ENCODE peak calls at places on chromosome 3, in seven cellular contexts. V is dorsolateral prefrontal cortex, O is AG04450, S is spleen, F is stomach, B is GM12865, Y is cardiac fibroblast. Z is an unnamed sample.

GRCh38 chr3:10299679-10300078 is 6.9 kb upstream of the GHRL start:
- DNase-seq in V (no peak), O (no peak), S (no peak), F (no peak), B (peak; percentile 62), Y (no peak), Z (no peak)

GRCh38 chr3:11434017-11434526 is 161.9 kb downstream of the ATG7 start:
- DNase-seq in V (peak; percentile 33), O (peak; percentile 16), S (no peak), F (no peak), B (no peak), Y (peak; percentile 95), Z (peak; percentile 51)

GRCh38 chr3:186021673-186022362 is 84.0 kb upstream of the TRA2B start:
- DNase-seq in V (no peak), O (peak; percentile 85), S (no peak), F (no peak), B (no peak), Y (peak; percentile 92), Z (peak; percentile 89)

GRCh38 chr3:187533797-187534196 is 136.4 kb downstream of the SST start:
- DNase-seq in V (no peak), O (no peak), S (no peak), F (no peak), B (no peak), Y (no peak), Z (no peak)

GRCh38 chr3:37182816-37183215 is 8.4 kb upstream of the LRRFIP2 start:
- DNase-seq in V (no peak), O (no peak), S (no peak), F (no peak), B (no peak), Y (no peak), Z (no peak)

GRCh38 chr3:173826416-173826815 is 428.9 kb downstream of the NLGN1 start:
- DNase-seq in V (no peak), O (no peak), S (no peak), F (no peak), B (no peak), Y (no peak), Z (no peak)

GRCh38 chr3:114380233-114380645 is 86.4 kb downstream of the TIGIT start:
- DNase-seq in V (peak; percentile 82), O (peak; percentile 82), S (no peak), F (peak; percentile 29), B (no peak), Y (peak; percentile 77), Z (peak; percentile 78)

GRCh38 chr3:55824406-55824805 is 337.3 kb upstream of the WNT5A start:
- DNase-seq in V (no peak), O (no peak), S (no peak), F (no peak), B (no peak), Y (no peak), Z (no peak)

GRCh38 chr3:106508331-106508893 is 639.6 kb upstream of the CBLB start:
- DNase-seq in V (no peak), O (no peak), S (no peak), F (no peak), B (no peak), Y (no peak), Z (no peak)

GRCh38 chr3:117586161-117586560 is 876.6 kb downstream of the TUSC7 start:
- DNase-seq in V (no peak), O (no peak), S (no peak), F (no peak), B (no peak), Y (no peak), Z (no peak)

GRCh38 chr3:45776611-45777010 is 19.7 kb downstream of the SLC6A20 start:
- DNase-seq in V (no peak), O (no peak), S (no peak), F (peak; percentile 39), B (no peak), Y (no peak), Z (no peak)

GRCh38 chr3:64616953-64617352 is 70.8 kb downstream of the ADAMTS9 start:
- DNase-seq in V (no peak), O (no peak), S (no peak), F (no peak), B (no peak), Y (no peak), Z (no peak)

GRCh38 chr3:64620020-64620419 is 67.8 kb downstream of the ADAMTS9 start:
- DNase-seq in V (no peak), O (no peak), S (no peak), F (no peak), B (no peak), Y (no peak), Z (no peak)

GRCh38 chr3:64621275-64621674 is 66.5 kb downstream of the ADAMTS9 start:
- DNase-seq in V (no peak), O (no peak), S (no peak), F (no peak), B (no peak), Y (no peak), Z (no peak)

GRCh38 chr3:64617610-64618009 is 70.2 kb downstream of the ADAMTS9 start:
- DNase-seq in V (no peak), O (no peak), S (no peak), F (no peak), B (no peak), Y (no peak), Z (no peak)

DNA sequence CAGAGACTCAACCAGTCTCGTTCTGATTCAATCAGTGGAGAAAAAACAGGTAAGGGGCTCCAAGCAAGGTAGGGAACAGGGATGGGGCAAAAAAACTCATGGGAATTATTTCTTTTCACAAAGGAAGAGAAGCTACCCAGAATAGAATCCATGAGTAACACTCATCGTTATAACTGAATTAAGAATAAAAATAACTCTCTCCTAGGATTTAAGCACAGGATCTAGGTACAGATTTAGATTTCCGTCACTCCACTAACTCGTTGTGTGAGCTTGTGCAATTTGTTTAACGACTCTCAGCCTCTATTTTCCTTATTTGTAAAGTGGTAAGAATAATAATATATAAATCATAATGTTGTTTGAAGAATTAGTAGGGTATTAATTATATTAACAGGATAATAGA is 68.6 kb downstream of the ADAMTS9 start:
- DNase-seq in V (no peak), O (no peak), S (no peak), F (no peak), B (no peak), Y (no peak), Z (no peak)
- TF ChIP-seq CTCF in V (no peak), O (no peak), S (no peak), F (no peak), B (no peak), Y (no peak), Z (no peak)

DNA sequence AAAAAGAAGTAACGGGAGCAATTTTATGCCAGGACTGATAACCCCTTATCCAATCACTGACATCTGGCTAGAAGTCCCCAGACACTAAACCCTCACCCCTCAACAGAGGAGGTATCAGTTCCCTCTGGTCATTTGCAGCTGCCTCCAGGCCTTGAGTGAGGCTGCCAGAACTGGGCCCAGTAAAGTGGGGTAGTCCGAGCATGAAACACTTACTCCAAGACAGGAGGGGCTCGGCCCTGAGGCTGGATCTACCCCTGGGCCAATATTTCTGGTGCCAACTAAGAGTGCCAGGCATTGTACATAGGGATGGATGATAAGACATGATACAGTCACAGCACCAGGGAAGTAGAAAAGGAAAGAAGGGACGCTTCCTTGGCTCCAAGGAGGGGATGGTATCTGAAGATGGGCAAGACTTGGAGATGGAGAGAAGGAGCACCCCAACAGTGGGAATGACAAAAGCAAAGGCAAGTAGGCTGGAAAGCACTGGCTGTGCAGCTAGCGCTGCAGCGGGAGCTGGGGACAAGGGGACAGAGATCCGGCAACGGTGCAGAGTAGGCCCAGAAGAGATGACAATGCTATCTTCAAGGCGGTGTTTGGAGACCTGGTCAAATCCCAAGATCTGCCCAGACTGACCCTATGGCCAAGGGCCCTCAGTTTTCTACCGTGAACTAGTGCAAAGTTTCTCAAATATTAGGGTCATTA is 2.2 kb downstream of the XXYLT1 start:
- DNase-seq in V (no peak), O (no peak), S (no peak), F (no peak), B (no peak), Y (no peak), Z (no peak)
- H3K4me3 ChIP-seq in V (no peak overlapping the region), O (no peak overlapping the region), S (no peak overlapping the region), F (no peak overlapping the region), B (no peak overlapping the region), Y (no peak overlapping the region), Z (no peak overlapping the region)

GRCh38 chr3:184040010-184040409 is 8.5 kb downstream of the HTR3D start:
- DNase-seq in V (no peak), O (no peak), S (no peak), F (peak; percentile 29), B (peak; percentile 4), Y (peak; percentile 59), Z (no peak)

GRCh38 chr3:184042617-184043016 is 10.2 kb upstream of the HTR3C start:
- DNase-seq in V (no peak), O (no peak), S (no peak), F (no peak), B (no peak), Y (no peak), Z (no peak)

GRCh38 chr3:184039414-184039813 is 7.9 kb downstream of the HTR3D start:
- DNase-seq in V (no peak), O (no peak), S (no peak), F (no peak), B (no peak), Y (no peak), Z (no peak)

DNA sequence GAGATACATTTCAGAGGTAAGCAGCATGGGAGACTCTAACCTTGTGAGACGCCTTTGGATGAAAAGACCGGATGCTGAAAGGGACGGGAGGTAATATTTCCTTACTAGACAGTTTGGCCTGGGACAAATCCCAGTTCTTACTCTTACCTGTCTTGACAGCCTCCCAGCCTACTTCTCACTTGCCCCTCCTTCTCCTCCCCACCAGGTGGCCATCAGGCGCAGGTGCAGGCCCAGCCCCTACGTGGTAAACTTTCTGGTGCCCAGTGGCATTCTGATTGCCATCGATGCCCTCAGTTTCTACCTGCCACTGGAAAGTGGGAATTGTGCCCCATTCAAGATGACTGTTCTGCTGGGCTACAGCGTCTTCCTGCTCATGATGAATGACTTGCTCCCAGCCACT is 6.3 kb downstream of the HTR3D start:
- DNase-seq in V (no peak), O (no peak), S (no peak), F (no peak), B (no peak), Y (no peak), Z (no peak)
- TF ChIP-seq CTCF in V (no peak), O (no peak), S (no peak), F (no peak), B (no peak), Y (no peak), Z (no peak)

GRCh38 chr3:53131136-53131495 is 881 bp upstream of the RFT1 start:
- DNase-seq in V (no peak), O (no peak), S (no peak), F (no peak), B (no peak), Y (no peak), Z (no peak)
- H3K4me3 ChIP-seq in V (peak overlapping the region; percentile 96), O (peak overlapping the region; percentile 96), S (no peak overlapping the region), F (peak overlapping the region; percentile 93), B (peak overlapping the region; percentile 90), Y (no peak overlapping the region), Z (peak overlapping the region; percentile 76)

GRCh38 chr3:13655074-13655913 is 106.4 kb downstream of the FBLN2 start:
- DNase-seq in V (no peak), O (no peak), S (peak; percentile 87), F (peak; percentile 50), B (no peak), Y (peak; percentile 14), Z (no peak)
- TF ChIP-seq CTCF in V (peak; percentile 15), O (peak; percentile 24), S (peak; percentile 17), F (peak; percentile 27), B (no peak), Y (no peak), Z (peak; percentile 4)

DNA sequence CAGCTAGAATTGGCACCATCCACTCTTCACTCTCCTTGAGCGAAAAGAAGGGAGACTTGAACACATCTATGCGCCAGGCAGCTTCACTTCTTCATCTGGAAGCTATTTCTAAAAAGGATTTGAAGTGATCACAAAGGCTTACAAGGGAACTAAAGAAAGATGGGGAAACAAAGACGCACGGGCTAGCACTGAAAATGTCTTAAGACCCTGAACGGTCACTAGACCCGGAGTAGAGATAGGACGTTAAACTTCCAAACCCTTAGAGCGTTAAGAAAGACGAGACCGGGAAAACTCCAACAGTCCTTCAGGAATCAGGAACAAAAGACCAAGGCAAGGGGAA is 47.5 kb upstream of the EPHB3 start:
- DNase-seq in V (no peak), O (no peak), S (no peak), F (no peak), B (no peak), Y (no peak), Z (no peak)
- H3K4me3 ChIP-seq in V (peak overlapping the region; percentile 39), O (no peak overlapping the region), S (peak overlapping the region; percentile 25), F (peak overlapping the region; percentile 51), B (no peak overlapping the region), Y (no peak overlapping the region), Z (peak overlapping the region; percentile 34)

Z was measured in astrocyte of the cerebellum.